ENCODE peak calls at places on chromosome 17, in five cellular contexts. One of them, this sample, is unnamed.

GRCh38 chr17:22692066-22692800 is 999.9 kb downstream of the KCNJ18 start:
- DNase-seq in ovary: no peak
- DNase-seq in HL-60: no peak
- DNase-seq in CD8-positive, alpha-beta T cell: no peak
- DNase-seq in GM12878: no peak
- DNase-seq in this sample: no peak

GRCh38 chr17:17126131-17127110 is 79.7 kb downstream of the PLD6 start:
- DNase-seq in HL-60: no peak
- DNase-seq in CD8-positive, alpha-beta T cell: peak
- DNase-seq in ovary: no peak
- DNase-seq in GM12878: no peak
- DNase-seq in this sample: no peak

GRCh38 chr17:50238594-50239287 is 35.5 kb upstream of the TMEM92 start:
- DNase-seq in HL-60: no peak
- DNase-seq in ovary: no peak
- DNase-seq in CD8-positive, alpha-beta T cell: no peak
- DNase-seq in GM12878: no peak
- DNase-seq in this sample: no peak

GRCh38 chr17:62597920-62598319 is 29.6 kb upstream of the MRC2 start:
- DNase-seq in CD8-positive, alpha-beta T cell: no peak
- DNase-seq in HL-60: no peak
- DNase-seq in GM12878: no peak
- DNase-seq in ovary: peak
- DNase-seq in this sample: peak

GRCh38 chr17:29715680-29716079 is 93.0 kb upstream of the CORO6 start:
- DNase-seq in CD8-positive, alpha-beta T cell: no peak
- DNase-seq in ovary: no peak
- DNase-seq in HL-60: no peak
- DNase-seq in GM12878: no peak
- DNase-seq in this sample: no peak

GRCh38 chr17:21375757-21376584 is at the start of gene KCNJ12:
- DNase-seq in ovary: no peak
- DNase-seq in HL-60: no peak
- DNase-seq in GM12878: no peak
- DNase-seq in CD8-positive, alpha-beta T cell: no peak
- DNase-seq in this sample: no peak

GRCh38 chr17:40497704-40498103 is 3.7 kb downstream of the TNS4 start:
- DNase-seq in ovary: no peak
- DNase-seq in GM12878: no peak
- DNase-seq in HL-60: no peak
- DNase-seq in CD8-positive, alpha-beta T cell: no peak
- DNase-seq in this sample: no peak

GRCh38 chr17:6352016-6352415 is 82.9 kb downstream of the AIPL1 start:
- DNase-seq in GM12878: no peak
- DNase-seq in ovary: no peak
- DNase-seq in HL-60: no peak
- DNase-seq in CD8-positive, alpha-beta T cell: no peak
- DNase-seq in this sample: no peak

GRCh38 chr17:17313350-17313991 is 10.3 kb downstream of the NT5M start:
- DNase-seq in HL-60: no peak
- DNase-seq in GM12878: no peak
- DNase-seq in ovary: no peak
- DNase-seq in CD8-positive, alpha-beta T cell: peak
- DNase-seq in this sample: no peak

GRCh38 chr17:632551-632950 is 82.1 kb downstream of the VPS53 start:
- DNase-seq in CD8-positive, alpha-beta T cell: no peak
- DNase-seq in GM12878: no peak
- DNase-seq in HL-60: no peak
- DNase-seq in ovary: no peak
- DNase-seq in this sample: no peak

GRCh38 chr17:46929413-46929812 is 6.5 kb downstream of the GOSR2 start:
- DNase-seq in HL-60: no peak
- DNase-seq in GM12878: no peak
- DNase-seq in ovary: no peak
- DNase-seq in CD8-positive, alpha-beta T cell: no peak
- DNase-seq in this sample: no peak

GRCh38 chr17:79423811-79424465 is 186.9 kb downstream of the RBFOX3 start:
- DNase-seq in HL-60: no peak
- DNase-seq in GM12878: no peak
- DNase-seq in CD8-positive, alpha-beta T cell: no peak
- DNase-seq in ovary: no peak
- DNase-seq in this sample: no peak

DNA sequence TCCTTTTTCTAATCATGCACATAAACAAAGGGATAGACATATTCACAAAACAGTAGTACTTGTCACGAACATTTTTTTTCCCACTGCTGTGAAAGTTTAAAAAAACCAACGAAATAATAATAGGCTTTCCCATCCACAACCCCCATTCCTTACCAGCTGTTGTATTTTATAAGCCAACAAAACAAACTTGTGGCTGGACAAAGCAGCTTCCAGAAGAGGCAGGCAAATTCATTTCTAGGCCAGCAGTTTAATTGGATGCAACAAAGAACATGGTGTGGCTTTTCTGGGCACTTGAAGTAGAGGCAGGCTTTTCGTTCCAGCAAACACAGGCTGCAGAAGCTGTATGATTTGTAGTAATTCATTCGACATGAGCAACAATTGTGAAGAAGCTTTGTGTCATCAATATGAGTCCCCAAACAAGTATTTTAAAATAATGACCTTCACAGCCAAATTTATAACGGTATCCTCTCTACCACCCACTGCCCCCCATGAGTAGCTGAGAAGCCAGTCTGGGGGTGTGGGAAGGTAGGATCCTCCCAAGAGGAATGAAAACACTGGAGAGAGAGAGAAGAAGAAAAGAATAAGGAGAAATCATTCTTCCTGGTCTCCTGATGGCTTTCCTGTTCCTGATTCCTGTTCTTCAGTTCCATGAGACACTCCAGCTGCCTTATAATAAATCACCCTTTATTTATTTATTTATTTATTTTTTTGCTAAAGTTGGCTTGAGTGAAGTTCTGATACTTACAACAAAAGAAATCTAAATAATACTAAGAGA is 56.2 kb upstream of the FAM20A start:
- DNase-seq in GM12878: no peak
- DNase-seq in HL-60: no peak
- DNase-seq in ovary: no peak
- DNase-seq in CD8-positive, alpha-beta T cell: no peak
- DNase-seq in this sample: no peak
- H3K4me3 ChIP-seq in GM12878: no peak
- H3K4me3 ChIP-seq in HL-60: no peak
- H3K4me3 ChIP-seq in ovary: no peak
- H3K4me3 ChIP-seq in CD8-positive, alpha-beta T cell: no peak
- H3K4me3 ChIP-seq in this sample: no peak

GRCh38 chr17:45785373-45786193 is 1.5 kb downstream of the CRHR1 start:
- DNase-seq in GM12878: no peak
- DNase-seq in CD8-positive, alpha-beta T cell: no peak
- DNase-seq in ovary: no peak
- DNase-seq in HL-60: no peak
- DNase-seq in this sample: no peak

GRCh38 chr17:45784293-45784582 is at the start of gene CRHR1:
- DNase-seq in GM12878: no peak
- DNase-seq in ovary: no peak
- DNase-seq in CD8-positive, alpha-beta T cell: no peak
- DNase-seq in HL-60: no peak
- DNase-seq in this sample: no peak

GRCh38 chr17:45786349-45786748 is 2.2 kb downstream of the CRHR1 start:
- DNase-seq in HL-60: no peak
- DNase-seq in GM12878: no peak
- DNase-seq in CD8-positive, alpha-beta T cell: no peak
- DNase-seq in ovary: no peak
- DNase-seq in this sample: no peak

GRCh38 chr17:45783593-45784292 is 377 bp upstream of the CRHR1 start:
- DNase-seq in ovary: no peak
- DNase-seq in GM12878: no peak
- DNase-seq in HL-60: no peak
- DNase-seq in CD8-positive, alpha-beta T cell: no peak
- DNase-seq in this sample: no peak

GRCh38 chr17:45784583-45785372 is 658 bp downstream of the CRHR1 start:
- DNase-seq in HL-60: peak
- DNase-seq in ovary: no peak
- DNase-seq in GM12878: no peak
- DNase-seq in CD8-positive, alpha-beta T cell: peak
- DNase-seq in this sample: no peak
- TF ChIP-seq CTCF in HL-60: no peak
- TF ChIP-seq CTCF in ovary: no peak
- TF ChIP-seq CTCF in GM12878: no peak
- TF ChIP-seq CTCF in CD8-positive, alpha-beta T cell: no peak
- TF ChIP-seq CTCF in this sample: no peak

GRCh38 chr17:59371426-59372099 is 40.1 kb downstream of the YPEL2 start:
- DNase-seq in GM12878: no peak
- DNase-seq in CD8-positive, alpha-beta T cell: no peak
- DNase-seq in ovary: peak
- DNase-seq in HL-60: no peak
- DNase-seq in this sample: no peak
- H3K4me3 ChIP-seq in GM12878: peak
- H3K4me3 ChIP-seq in CD8-positive, alpha-beta T cell: no peak
- H3K4me3 ChIP-seq in ovary: no peak
- H3K4me3 ChIP-seq in HL-60: no peak
- H3K4me3 ChIP-seq in this sample: no peak

GRCh38 chr17:45051060-45051719 is at the start of gene DCAKD:
- DNase-seq in ovary: peak
- DNase-seq in GM12878: no peak
- DNase-seq in CD8-positive, alpha-beta T cell: peak
- DNase-seq in HL-60: peak
- DNase-seq in this sample: no peak
- TF ChIP-seq CTCF in ovary: peak
- TF ChIP-seq CTCF in GM12878: no peak
- TF ChIP-seq CTCF in CD8-positive, alpha-beta T cell: no peak
- TF ChIP-seq CTCF in HL-60: no peak
- TF ChIP-seq CTCF in this sample: no peak

GRCh38 chr17:31489295-31490018 is 98.0 kb downstream of the RAB11FIP4 start:
- DNase-seq in ovary: no peak
- DNase-seq in GM12878: no peak
- DNase-seq in CD8-positive, alpha-beta T cell: peak
- DNase-seq in HL-60: no peak
- DNase-seq in this sample: no peak

GRCh38 chr17:31488264-31488981 is 96.9 kb downstream of the RAB11FIP4 start:
- DNase-seq in CD8-positive, alpha-beta T cell: peak
- DNase-seq in HL-60: no peak
- DNase-seq in GM12878: no peak
- DNase-seq in ovary: no peak
- DNase-seq in this sample: no peak

GRCh38 chr17:31487648-31488263 is 96.3 kb downstream of the RAB11FIP4 start:
- DNase-seq in ovary: peak
- DNase-seq in CD8-positive, alpha-beta T cell: peak
- DNase-seq in HL-60: peak
- DNase-seq in GM12878: no peak
- DNase-seq in this sample: no peak

GRCh38 chr17:31490019-31490383 is 98.5 kb downstream of the RAB11FIP4 start:
- DNase-seq in ovary: no peak
- DNase-seq in CD8-positive, alpha-beta T cell: no peak
- DNase-seq in GM12878: no peak
- DNase-seq in HL-60: no peak
- DNase-seq in this sample: no peak

DNA sequence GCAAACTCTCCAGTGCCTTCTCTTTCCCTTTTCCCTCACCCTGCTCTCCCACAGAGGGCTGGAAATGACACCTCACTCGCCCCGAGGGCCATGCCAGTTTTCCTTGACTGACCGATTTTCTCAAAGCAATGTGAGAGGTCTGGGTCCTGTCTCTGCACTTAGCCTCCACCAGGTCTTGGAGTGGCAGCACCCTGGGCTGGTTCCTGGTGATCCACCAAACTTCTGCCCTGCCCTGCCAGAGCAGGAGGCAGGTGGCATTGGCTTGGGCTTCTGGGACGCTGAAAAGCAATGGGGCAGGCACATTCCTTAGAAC is 97.5 kb downstream of the RAB11FIP4 start:
- DNase-seq in ovary: no peak
- DNase-seq in CD8-positive, alpha-beta T cell: no peak
- DNase-seq in HL-60: no peak
- DNase-seq in GM12878: no peak
- DNase-seq in this sample: no peak
- H3K4me3 ChIP-seq in ovary: peak
- H3K4me3 ChIP-seq in CD8-positive, alpha-beta T cell: peak
- H3K4me3 ChIP-seq in HL-60: peak
- H3K4me3 ChIP-seq in GM12878: peak
- H3K4me3 ChIP-seq in this sample: no peak